ENCODE peak calls at places on chromosomes 11 and 22, in nine cellular contexts. A is small intestine; I is suprapubic skin; O is mesendoderm; F is upper lobe of right lung; L is tibial artery; J is prostate gland; V is CD8-positive, alpha-beta memory T cell; P is pancreas. E is an unnamed sample. For H3K4me1, the result is how much of the 10 kb centered on the place peaks cover.

GRCh38 chr22:21961886-21962654 is 9.4 kb upstream of the PPM1F start:
- DNase-seq in A (peak), I (no peak), O (no peak), F (no peak), L (no peak), J (peak), V (no peak), P (peak), E (no peak)

GRCh38 chr11:107999759-108000455 is 8.8 kb upstream of the CUL5 start:
- DNase-seq in A (peak), I (no peak), O (peak), F (no peak), L (no peak), J (no peak), V (peak), P (no peak), E (peak)

GRCh38 chr11:88188251-88189030 is 13.2 kb upstream of the RAB38 start:
- DNase-seq in A (no peak), I (no peak), O (peak), F (no peak), L (no peak), J (no peak), V (no peak), P (no peak), E (peak)

GRCh38 chr11:112769573-112769972 is 191.6 kb upstream of the NCAM1 start:
- DNase-seq in A (no peak), I (no peak), O (no peak), F (no peak), L (no peak), J (no peak), V (no peak), P (no peak), E (no peak)

GRCh38 chr11:3994030-3994640 is 100.5 kb upstream of the RRM1 start:
- DNase-seq in A (no peak), I (no peak), O (no peak), F (no peak), L (no peak), J (no peak), V (no peak), P (no peak), E (peak)

GRCh38 chr22:45886502-45886901 is 90.5 kb downstream of the WNT7B start:
- DNase-seq in A (no peak), I (no peak), O (no peak), F (peak), L (no peak), J (no peak), V (no peak), P (no peak), E (no peak)

GRCh38 chr22:45678961-45679912 is 7.6 kb downstream of the ATXN10 start:
- DNase-seq in A (no peak), I (no peak), O (no peak), F (no peak), L (no peak), J (no peak), V (no peak), P (no peak), E (no peak)

GRCh38 chr11:206002-206384 is 1.2 kb downstream of the BET1L start:
- DNase-seq in A (no peak), I (peak), O (no peak), F (peak), L (no peak), J (peak), V (no peak), P (no peak), E (no peak)

GRCh38 chr22:31288496-31289235 is 3.6 kb downstream of the PIK3IP1 start:
- DNase-seq in A (no peak), I (no peak), O (no peak), F (no peak), L (no peak), J (no peak), V (no peak), P (no peak), E (no peak)

GRCh38 chr11:105611837-105612480 is 2.1 kb downstream of the GRIA4 start:
- DNase-seq in A (peak), I (no peak), O (peak), F (no peak), L (no peak), J (no peak), V (no peak), P (no peak), E (no peak)

GRCh38 chr11:1139441-1140066 is 18.2 kb upstream of the MUC5AC start:
- DNase-seq in A (no peak), I (no peak), O (no peak), F (no peak), L (no peak), J (no peak), V (no peak), P (no peak), E (no peak)

GRCh38 chr11:131724436-131724995 is 354.1 kb downstream of the NTM start:
- DNase-seq in A (no peak), I (no peak), O (no peak), F (no peak), L (no peak), J (no peak), V (no peak), P (no peak), E (no peak)

GRCh38 chr11:102733232-102733875 is 8.6 kb upstream of the MMP8 start:
- DNase-seq in A (peak), I (no peak), O (peak), F (peak), L (peak), J (peak), V (no peak), P (peak), E (peak)

GRCh38 chr11:57303280-57303989 is 21.3 kb downstream of the TNKS1BP1 start:
- DNase-seq in A (no peak), I (no peak), O (peak), F (no peak), L (no peak), J (no peak), V (no peak), P (no peak), E (no peak)

GRCh38 chr11:128803440-128803839 is 63.7 kb downstream of the KCNJ1 start:
- DNase-seq in A (no peak), I (no peak), O (no peak), F (no peak), L (no peak), J (no peak), V (no peak), P (no peak), E (no peak)

GRCh38 chr11:104846216-104846615 is 52.0 kb downstream of the CASP12 start:
- DNase-seq in A (no peak), I (no peak), O (no peak), F (no peak), L (no peak), J (no peak), V (no peak), P (no peak), E (no peak)

GRCh38 chr11:2419638-2420501 is 19.3 kb downstream of the TSSC4 start:
- DNase-seq in A (peak), I (no peak), O (peak), F (peak), L (peak), J (peak), V (peak), P (peak), E (peak)

GRCh38 chr11:129779342-129779741 is 36.3 kb upstream of the TMEM45B start:
- DNase-seq in A (peak), I (no peak), O (no peak), F (no peak), L (no peak), J (no peak), V (no peak), P (no peak), E (no peak)

GRCh38 chr11:128800871-128801417 is 66.2 kb downstream of the KCNJ1 start:
- DNase-seq in A (no peak), I (no peak), O (peak), F (no peak), L (no peak), J (no peak), V (no peak), P (no peak), E (no peak)

GRCh38 chr22:26894766-26895485 is 237.5 kb downstream of the MIAT start:
- DNase-seq in A (no peak), I (no peak), O (no peak), F (no peak), L (peak), J (no peak), V (no peak), P (peak), E (no peak)

GRCh38 chr11:125062196-125062930 is 742 bp upstream of the SLC37A2 start:
- DNase-seq in A (peak), I (no peak), O (no peak), F (no peak), L (no peak), J (no peak), V (no peak), P (no peak), E (no peak)

GRCh38 chr11:118691926-118692830 is 12.7 kb upstream of the TREH start:
- DNase-seq in A (no peak), I (no peak), O (peak), F (peak), L (no peak), J (peak), V (peak), P (no peak), E (no peak)

GRCh38 chr22:29625090-29625825 is 21.8 kb downstream of the NF2 start:
- DNase-seq in A (peak), I (no peak), O (peak), F (no peak), L (peak), J (peak), V (no peak), P (peak), E (peak)

GRCh38 chr22:29617922-29618629 is 14.6 kb downstream of the NF2 start:
- DNase-seq in A (peak), I (no peak), O (no peak), F (no peak), L (no peak), J (no peak), V (no peak), P (no peak), E (no peak)

GRCh38 chr22:29623553-29624169 is 20.2 kb downstream of the NF2 start:
- DNase-seq in A (no peak), I (no peak), O (no peak), F (no peak), L (no peak), J (no peak), V (no peak), P (no peak), E (no peak)

GRCh38 chr22:29623059-29623458 is 19.6 kb downstream of the NF2 start:
- DNase-seq in A (no peak), I (no peak), O (no peak), F (no peak), L (no peak), J (no peak), V (no peak), P (no peak), E (no peak)

DNA sequence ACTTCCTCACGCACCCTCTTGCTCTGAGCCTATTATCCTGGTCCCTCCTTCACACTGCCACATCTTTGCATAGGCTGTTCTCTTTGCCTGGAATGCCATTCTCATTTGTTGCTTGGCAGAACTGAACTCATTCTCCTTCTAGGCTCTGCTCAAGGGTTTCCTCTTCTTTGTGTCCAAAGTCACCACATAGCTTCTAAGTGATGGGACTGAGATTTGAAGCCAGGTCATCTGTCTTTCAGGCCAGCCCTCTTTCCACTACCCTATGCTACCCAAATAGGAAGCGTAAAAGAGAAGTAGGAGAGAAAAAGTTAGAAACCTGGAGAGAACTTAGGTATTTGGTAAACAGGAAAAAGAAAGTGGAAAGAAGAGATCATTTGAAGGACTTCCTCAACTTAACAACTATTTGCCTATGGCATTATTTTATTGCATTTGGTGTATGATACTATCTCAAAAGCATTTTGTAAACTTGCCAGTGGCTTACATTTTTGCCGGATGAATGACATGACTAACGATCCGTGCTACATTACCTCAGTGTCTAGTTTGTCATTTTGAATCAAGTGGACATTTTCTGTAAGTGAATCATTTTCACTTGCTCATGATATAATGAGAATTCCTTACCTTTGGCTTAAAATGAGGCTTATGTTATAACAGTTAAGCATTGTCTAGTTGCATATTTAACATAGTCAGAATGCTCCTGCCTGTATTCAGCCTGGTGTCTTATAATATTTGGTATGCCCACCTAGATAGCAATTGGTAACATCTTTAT is 18.5 kb downstream of the NF2 start:
- DNase-seq in A (peak), I (no peak), O (no peak), F (no peak), L (no peak), J (no peak), V (no peak), P (no peak), E (peak)
- H3K4me1 ChIP-seq in A (under half), I (half or more), O (under half), F (half or more), L (under half), J (under half), V (under half), P (under half), E (under half)

GRCh38 chr22:39248254-39248653 is 3.5 kb upstream of the PDGFB start:
- DNase-seq in A (no peak), I (no peak), O (no peak), F (no peak), L (no peak), J (no peak), V (no peak), P (no peak), E (no peak)
- H3K4me1 ChIP-seq in A (under half), I (under half), O (under half), F (under half), L (under half), J (under half), V (under half), P (under half), E (under half)

GRCh38 chr11:47358731-47359051 is 6.2 kb upstream of the MYBPC3 start:
- DNase-seq in A (no peak), I (no peak), O (no peak), F (no peak), L (no peak), J (no peak), V (no peak), P (no peak), E (no peak)

GRCh38 chr11:47359586-47359985 is 7.1 kb upstream of the MYBPC3 start:
- DNase-seq in A (no peak), I (no peak), O (no peak), F (no peak), L (no peak), J (no peak), V (no peak), P (no peak), E (no peak)

GRCh38 chr11:47361419-47361818 is 8.9 kb upstream of the MYBPC3 start:
- DNase-seq in A (no peak), I (no peak), O (no peak), F (no peak), L (no peak), J (no peak), V (no peak), P (no peak), E (no peak)

GRCh38 chr11:47359162-47359561 is 6.7 kb upstream of the MYBPC3 start:
- DNase-seq in A (no peak), I (no peak), O (no peak), F (no peak), L (no peak), J (no peak), V (no peak), P (no peak), E (no peak)

GRCh38 chr11:47360341-47360740 is 7.8 kb upstream of the MYBPC3 start:
- DNase-seq in A (no peak), I (no peak), O (no peak), F (no peak), L (no peak), J (no peak), V (no peak), P (no peak), E (no peak)
- H3K4me1 ChIP-seq in A (under half), I (under half), O (under half), F (under half), L (under half), J (under half), V (under half), P (under half), E (under half)

GRCh38 chr11:30465192-30465591 is 121.0 kb downstream of the MPPED2 start:
- DNase-seq in A (no peak), I (no peak), O (peak), F (no peak), L (no peak), J (no peak), V (no peak), P (no peak), E (no peak)
- H3K4me1 ChIP-seq in A (under half), I (under half), O (under half), F (under half), L (under half), J (under half), V (under half), P (under half), E (under half)

DNA sequence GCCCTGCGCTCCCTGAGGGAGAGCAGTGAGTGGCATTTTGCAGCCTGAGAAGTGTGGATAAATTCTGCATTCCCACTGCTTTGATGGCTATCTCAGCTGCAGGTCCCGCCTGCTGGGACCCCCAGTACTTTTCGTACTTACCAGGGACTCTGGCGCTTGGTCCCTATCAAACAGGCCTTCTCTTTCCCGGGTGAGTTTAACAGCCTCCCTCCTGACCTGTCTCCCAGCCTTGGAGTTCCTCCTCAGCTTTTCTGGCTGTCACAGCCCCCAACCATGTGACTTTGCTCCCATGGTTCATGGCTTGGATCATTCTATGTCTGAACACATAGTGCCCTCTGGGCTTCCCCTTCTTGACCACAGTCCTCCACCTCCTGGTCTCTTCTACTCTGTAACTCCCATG is 56.9 kb downstream of the PARVA start:
- DNase-seq in A (no peak), I (no peak), O (no peak), F (no peak), L (no peak), J (no peak), V (no peak), P (no peak), E (no peak)
- H3K4me1 ChIP-seq in A (under half), I (under half), O (under half), F (under half), L (under half), J (under half), V (under half), P (under half), E (under half)

GRCh38 chr22:42945027-42945426 is 69.9 kb downstream of the PACSIN2 start:
- DNase-seq in A (no peak), I (no peak), O (no peak), F (no peak), L (no peak), J (no peak), V (no peak), P (no peak), E (no peak)
- H3K4me1 ChIP-seq in A (under half), I (half or more), O (under half), F (under half), L (under half), J (under half), V (under half), P (under half), E (under half)

GRCh38 chr22:36325163-36326031 is 62.4 kb downstream of the MYH9 start:
- DNase-seq in A (peak), I (no peak), O (no peak), F (peak), L (peak), J (peak), V (no peak), P (no peak), E (no peak)

GRCh38 chr22:36323182-36323854 is 64.4 kb downstream of the MYH9 start:
- DNase-seq in A (peak), I (no peak), O (no peak), F (peak), L (peak), J (peak), V (no peak), P (no peak), E (peak)

GRCh38 chr22:36322602-36322915 is 65.2 kb downstream of the MYH9 start:
- DNase-seq in A (no peak), I (no peak), O (no peak), F (no peak), L (no peak), J (no peak), V (no peak), P (no peak), E (no peak)

GRCh38 chr22:36324414-36324813 is 63.4 kb downstream of the MYH9 start:
- DNase-seq in A (no peak), I (no peak), O (no peak), F (no peak), L (no peak), J (no peak), V (no peak), P (no peak), E (no peak)

DNA sequence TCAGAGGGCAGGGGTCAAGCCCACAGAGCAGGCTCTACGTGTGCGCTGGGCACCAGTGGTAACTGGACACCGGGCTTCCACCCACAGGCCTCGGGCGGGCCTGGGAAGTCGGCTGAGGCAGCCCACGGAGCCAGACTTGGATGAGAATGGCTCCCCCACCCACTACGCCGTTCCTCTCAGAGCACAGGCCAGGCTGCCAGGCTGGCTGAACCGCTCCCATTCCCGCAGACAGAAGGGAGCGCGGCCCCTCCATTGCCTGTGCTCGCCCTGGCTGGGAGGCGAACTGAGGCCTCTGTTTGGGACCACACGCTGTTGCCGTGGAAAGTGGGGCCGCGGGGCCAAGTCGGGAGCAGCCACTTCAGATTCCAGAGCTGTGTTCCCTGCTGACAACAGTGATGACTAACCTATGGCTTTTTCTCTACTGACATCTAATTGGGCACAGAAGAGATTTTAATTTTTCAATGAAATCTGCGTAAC is 63.9 kb downstream of the MYH9 start:
- DNase-seq in A (no peak), I (no peak), O (no peak), F (no peak), L (peak), J (no peak), V (no peak), P (no peak), E (no peak)
- H3K4me1 ChIP-seq in A (under half), I (half or more), O (under half), F (half or more), L (under half), J (half or more), V (under half), P (under half), E (under half)

GRCh38 chr11:110123003-110123402 is 29.8 kb downstream of the ZC3H12C start:
- DNase-seq in A (no peak), I (no peak), O (peak), F (no peak), L (no peak), J (no peak), V (no peak), P (no peak), E (no peak)
- H3K4me1 ChIP-seq in A (under half), I (under half), O (under half), F (under half), L (under half), J (under half), V (under half), P (under half), E (half or more)

DNA sequence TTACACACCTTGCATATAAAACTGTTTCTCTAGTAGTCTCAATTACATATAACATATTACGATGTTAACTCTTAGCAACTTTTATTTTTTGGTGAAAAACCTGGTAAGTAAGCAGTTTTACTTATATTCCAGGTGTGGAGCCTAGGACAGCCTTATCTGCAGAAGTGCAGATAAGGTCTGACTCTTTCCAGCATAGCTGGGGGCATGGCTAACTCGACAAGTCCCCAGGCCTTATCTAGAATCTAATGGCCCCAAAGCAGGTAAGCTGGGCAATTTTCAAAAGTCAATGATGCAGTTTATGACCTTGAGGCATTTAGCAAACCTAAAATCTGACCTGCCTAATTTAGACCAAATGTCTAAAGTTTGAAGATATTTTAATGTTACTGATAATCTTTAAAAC is 4.2 kb upstream of the C1QTNF6 start:
- DNase-seq in A (peak), I (no peak), O (peak), F (no peak), L (no peak), J (no peak), V (no peak), P (no peak), E (no peak)
- H3K4me1 ChIP-seq in A (under half), I (half or more), O (under half), F (under half), L (under half), J (under half), V (half or more), P (under half), E (under half)

GRCh38 chr11:69298778-69299461 is 5.0 kb downstream of the MYEOV start:
- DNase-seq in A (no peak), I (peak), O (no peak), F (peak), L (no peak), J (no peak), V (no peak), P (no peak), E (no peak)
- H3K4me1 ChIP-seq in A (under half), I (half or more), O (under half), F (under half), L (under half), J (under half), V (half or more), P (under half), E (half or more)

E was measured in A673.